ENCODE peak calls at places on chromosomes 2 and 18, in five cellular contexts. Z, Y, N, T and A are unnamed samples.

GRCh38 chr2:70959851-70960832 is 18.3 kb upstream of the ANKRD53 start:
- DNase-seq in Z (no peak), Y (peak), N (peak), T (no peak), A (peak)

GRCh38 chr2:234130734-234131133 is 80.2 kb downstream of the SPP2 start:
- DNase-seq in Z (no peak), Y (no peak), N (no peak), T (no peak), A (no peak)

GRCh38 chr2:10720983-10721343 is 467 bp upstream of the ATP6V1C2 start:
- DNase-seq in Z (no peak), Y (no peak), N (no peak), T (peak), A (no peak)

GRCh38 chr2:236875906-236876505 is 209.7 kb upstream of the COPS8 start:
- DNase-seq in Z (peak), Y (peak), N (peak), T (peak), A (no peak)

GRCh38 chr2:20125164-20125563 is 73.7 kb upstream of the LAPTM4A start:
- DNase-seq in Z (no peak), Y (no peak), N (no peak), T (no peak), A (no peak)

GRCh38 chr18:8300749-8301148 is 308.5 kb upstream of the RAB12 start:
- DNase-seq in Z (peak), Y (no peak), N (no peak), T (no peak), A (no peak)

GRCh38 chr2:10043256-10043905 is at the start of gene KLF11:
- DNase-seq in Z (peak), Y (peak), N (peak), T (peak), A (peak)

GRCh38 chr2:189364607-189365006 is 76.7 kb upstream of the WDR75 start:
- DNase-seq in Z (no peak), Y (no peak), N (no peak), T (no peak), A (no peak)

GRCh38 chr2:193837368-193837767 is 1642.6 kb upstream of the TMEFF2 start:
- DNase-seq in Z (peak), Y (no peak), N (no peak), T (no peak), A (no peak)

GRCh38 chr18:13378150-13378549 is 159.6 kb downstream of the LDLRAD4 start:
- DNase-seq in Z (no peak), Y (no peak), N (peak), T (no peak), A (no peak)

GRCh38 chr18:63697261-63697660 is 5.5 kb upstream of the SERPINB11 start:
- DNase-seq in Z (peak), Y (no peak), N (no peak), T (no peak), A (no peak)

GRCh38 chr2:241372376-241372992 is 16.4 kb downstream of the FARP2 start:
- DNase-seq in Z (peak), Y (no peak), N (no peak), T (peak), A (no peak)

GRCh38 chr2:147165682-147166081 is 679.1 kb upstream of the ACVR2A start:
- DNase-seq in Z (peak), Y (no peak), N (no peak), T (no peak), A (no peak)

GRCh38 chr2:65142515-65142914 is 12.6 kb upstream of the RAB1A start:
- DNase-seq in Z (peak), Y (no peak), N (peak), T (peak), A (no peak)

GRCh38 chr2:102303589-102303988 is 7.8 kb upstream of the IL1RL1 start:
- DNase-seq in Z (no peak), Y (no peak), N (no peak), T (no peak), A (no peak)

GRCh38 chr2:39780825-39781600 is 2.0 kb upstream of the THUMPD2 start:
- DNase-seq in Z (peak), Y (no peak), N (no peak), T (no peak), A (peak)

GRCh38 chr18:20971886-20972267 is 139.7 kb downstream of the ROCK1 start:
- DNase-seq in Z (peak), Y (peak), N (no peak), T (peak), A (peak)

GRCh38 chr18:5144629-5145028 is 52.4 kb downstream of the AKAIN1 start:
- DNase-seq in Z (peak), Y (no peak), N (no peak), T (no peak), A (no peak)

GRCh38 chr2:73099486-73099885 is 13.3 kb downstream of the RAB11FIP5 start:
- DNase-seq in Z (no peak), Y (no peak), N (no peak), T (no peak), A (no peak)

GRCh38 chr2:71544919-71545571 is 91.7 kb downstream of the DYSF start:
- DNase-seq in Z (no peak), Y (no peak), N (no peak), T (peak), A (no peak)

GRCh38 chr2:180694445-180695421 is 285.7 kb upstream of the UBE2E3 start:
- DNase-seq in Z (no peak), Y (no peak), N (no peak), T (no peak), A (no peak)

GRCh38 chr2:112614201-112614840 is 29.9 kb downstream of the CHCHD5 start:
- DNase-seq in Z (no peak), Y (peak), N (peak), T (no peak), A (no peak)

GRCh38 chr2:115867024-115867423 is 1424.6 kb downstream of the DPP10 start:
- DNase-seq in Z (no peak), Y (no peak), N (no peak), T (no peak), A (no peak)

GRCh38 chr2:180753809-180754761 is 226.3 kb upstream of the UBE2E3 start:
- DNase-seq in Z (peak), Y (no peak), N (no peak), T (no peak), A (no peak)